ENCODE peak calls at places on chromosomes 4 and X, in eight cellular contexts. S is mucosa of descending colon; N is left lung; B is HFF-Myc; O is CD8-positive, alpha-beta T cell; M is brain microvascular endothelial cell; V is colonic mucosa; P is fibroblast of the aortic adventitia. Q is an unnamed sample.
A peak's percentile ranks its signal among the peaks of the same experiment; 100 is the strongest.

GRCh38 chr4:57154191-57154590 is 44.0 kb upstream of the IGFBP7 start:
- DNase-seq in S (no peak), N (no peak), B (no peak), O (no peak), M (no peak), V (no peak), P (no peak), Q (no peak)

GRCh38 chr4:20773144-20773997 is 73.1 kb downstream of the PACRGL start:
- DNase-seq in S (peak; percentile 29), N (no peak), B (peak; percentile 58), O (no peak), M (peak; percentile 72), V (peak; percentile 40), P (peak; percentile 75), Q (peak; percentile 49)

GRCh38 chr4:64551125-64551524 is 141.9 kb upstream of the TECRL start:
- DNase-seq in S (no peak), N (no peak), B (no peak), O (no peak), M (no peak), V (no peak), P (no peak), Q (no peak)

GRCh38 chr4:89681219-89681618 is 155.7 kb downstream of the SNCA start:
- DNase-seq in S (no peak), N (peak; percentile 57), B (no peak), O (no peak), M (peak; percentile 14), V (no peak), P (no peak), Q (no peak)

GRCh38 chr4:173998471-173999144 is 284.9 kb downstream of the FBXO8 start:
- DNase-seq in S (no peak), N (no peak), B (no peak), O (no peak), M (no peak), V (no peak), P (no peak), Q (no peak)

GRCh38 chrX:129655547-129656248 is 942 bp upstream of the APLN start:
- DNase-seq in S (no peak), N (no peak), B (no peak), O (no peak), M (no peak), V (no peak), P (no peak), Q (peak; percentile 16)

GRCh38 chrX:153646620-153647373 is at the start of gene DUSP9:
- DNase-seq in S (peak; percentile 43), N (peak; percentile 55), B (no peak), O (no peak), M (no peak), V (peak; percentile 32), P (no peak), Q (no peak)

GRCh38 chr4:102575369-102576129 is 74.4 kb downstream of the NFKB1 start:
- DNase-seq in S (no peak), N (no peak), B (no peak), O (no peak), M (peak; percentile 24), V (no peak), P (no peak), Q (no peak)

GRCh38 chr4:135834471-135834870 is 1632.9 kb upstream of the PABPC4L start:
- DNase-seq in S (no peak), N (no peak), B (no peak), O (no peak), M (no peak), V (no peak), P (no peak), Q (no peak)

GRCh38 chr4:53267026-53267425 is 98.8 kb downstream of the SCFD2 start:
- DNase-seq in S (no peak), N (no peak), B (no peak), O (no peak), M (no peak), V (no peak), P (no peak), Q (no peak)

GRCh38 chrX:40298569-40298968 is 200.8 kb upstream of the BCOR start:
- DNase-seq in S (no peak), N (no peak), B (no peak), O (no peak), M (no peak), V (no peak), P (no peak), Q (no peak)

GRCh38 chr4:171049380-171049779 is 763.8 kb upstream of the GALNTL6 start:
- DNase-seq in S (no peak), N (no peak), B (no peak), O (no peak), M (no peak), V (no peak), P (no peak), Q (no peak)

GRCh38 chr4:125316781-125317525 is 2.2 kb downstream of the FAT4 start:
- DNase-seq in S (peak; percentile 22), N (peak; percentile 74), B (no peak), O (no peak), M (peak; percentile 23), V (peak; percentile 18), P (peak; percentile 32), Q (no peak)

GRCh38 chr4:39469429-39470077 is 10.7 kb downstream of the LIAS start:
- DNase-seq in S (no peak), N (no peak), B (peak; percentile 74), O (no peak), M (peak; percentile 81), V (peak; percentile 46), P (peak; percentile 92), Q (peak; percentile 76)

GRCh38 chr4:8549352-8549931 is 30.8 kb upstream of the GPR78 start:
- DNase-seq in S (no peak), N (no peak), B (no peak), O (no peak), M (no peak), V (no peak), P (no peak), Q (no peak)

GRCh38 chrX:150257348-150258175 is 105.6 kb upstream of the MAMLD1 start:
- DNase-seq in S (no peak), N (no peak), B (no peak), O (no peak), M (no peak), V (no peak), P (no peak), Q (no peak)

GRCh38 chr4:113637363-113637762 is 124.2 kb downstream of the CAMK2D start:
- DNase-seq in S (no peak), N (no peak), B (no peak), O (no peak), M (no peak), V (no peak), P (peak; percentile 91), Q (no peak)

GRCh38 chr4:72553540-72553939 is 15.5 kb downstream of the ADAMTS3 start:
- DNase-seq in S (no peak), N (no peak), B (no peak), O (no peak), M (no peak), V (no peak), P (no peak), Q (no peak)

GRCh38 chr4:31918891-31919290 is 1198.7 kb downstream of the PCDH7 start:
- DNase-seq in S (no peak), N (no peak), B (no peak), O (no peak), M (no peak), V (no peak), P (peak; percentile 38), Q (no peak)

GRCh38 chrX:55598333-55598732 is 24.9 kb upstream of the FOXR2 start:
- DNase-seq in S (no peak), N (no peak), B (no peak), O (no peak), M (no peak), V (no peak), P (no peak), Q (no peak)

GRCh38 chrX:119292445-119292844 is 56.4 kb downstream of the PGRMC1 start:
- DNase-seq in S (no peak), N (no peak), B (no peak), O (no peak), M (no peak), V (no peak), P (no peak), Q (no peak)

GRCh38 chrX:41664307-41665299 is 24.2 kb upstream of the GPR34 start:
- DNase-seq in S (no peak), N (no peak), B (no peak), O (no peak), M (no peak), V (no peak), P (no peak), Q (peak; percentile 37)

GRCh38 chr4:127632420-127633403 is at the start of gene INTU:
- DNase-seq in S (peak; percentile 89), N (peak; percentile 91), B (peak; percentile 91), O (no peak), M (peak; percentile 99), V (peak; percentile 95), P (peak; percentile 95), Q (no peak)

GRCh38 chr4:101009471-101009870 is 337.9 kb downstream of the PPP3CA start:
- DNase-seq in S (no peak), N (no peak), B (no peak), O (no peak), M (no peak), V (no peak), P (no peak), Q (peak; percentile 66)
- H3K4me3 ChIP-seq in S (no peak overlapping the region), N (no peak overlapping the region), B (no peak overlapping the region), O (no peak overlapping the region), M (no peak overlapping the region), V (no peak overlapping the region), P (no peak overlapping the region), Q (no peak overlapping the region)

DNA sequence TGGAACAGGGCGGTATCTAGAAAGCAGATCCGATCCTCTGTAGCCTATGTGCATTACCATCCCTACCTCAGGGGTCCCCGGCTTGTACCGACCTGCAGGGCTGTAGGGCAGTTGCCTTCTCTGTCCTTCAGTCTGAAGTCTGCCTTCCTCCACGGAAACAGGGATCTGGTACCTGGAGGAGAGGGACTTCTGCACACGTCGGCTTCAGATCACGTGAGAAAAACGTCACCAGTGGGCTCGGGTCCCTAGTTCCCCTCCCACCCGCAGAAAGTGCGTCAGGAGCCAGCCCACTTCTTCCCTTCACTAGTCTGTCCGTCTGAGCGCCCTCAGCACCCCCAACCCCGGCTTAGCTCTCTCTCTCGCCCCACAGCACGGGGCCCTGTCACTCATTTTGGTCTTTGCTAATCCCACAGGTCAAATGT is at the start of gene TCEAL5:
- DNase-seq in S (no peak), N (peak; percentile 22), B (no peak), O (no peak), M (no peak), V (no peak), P (no peak), Q (no peak)
- TF ChIP-seq CTCF in S (no peak), N (no peak), B (no peak), O (no peak), M (no peak), V (no peak), P (no peak), Q (no peak)

GRCh38 chr4:1737666-1738065 is 16.3 kb downstream of the TACC3 start:
- DNase-seq in S (no peak), N (no peak), B (no peak), O (no peak), M (no peak), V (no peak), P (no peak), Q (no peak)
- H3K4me3 ChIP-seq in S (no peak overlapping the region), N (no peak overlapping the region), B (no peak overlapping the region), O (no peak overlapping the region), M (no peak overlapping the region), V (no peak overlapping the region), P (no peak overlapping the region), Q (no peak overlapping the region)

DNA sequence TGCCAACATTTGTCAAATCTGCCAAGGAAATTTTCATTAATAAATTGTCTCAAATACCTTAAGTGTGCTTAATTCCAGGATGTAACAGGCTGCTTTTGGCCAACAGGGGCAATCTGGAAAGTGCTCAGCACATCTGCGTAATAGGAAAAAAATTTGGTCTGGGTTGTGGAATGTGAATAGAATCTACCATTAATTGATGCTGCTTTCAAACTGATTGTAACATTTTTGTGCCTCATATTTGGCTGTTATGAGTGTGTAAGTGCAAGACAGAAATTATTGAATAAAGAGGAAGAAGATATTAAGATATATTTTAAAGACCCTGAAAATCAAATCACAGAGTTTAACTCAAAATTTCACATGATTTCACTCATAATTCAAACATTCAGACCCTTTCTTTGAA is 41.1 kb downstream of the REELD1 start:
- DNase-seq in S (no peak), N (no peak), B (peak; percentile 20), O (no peak), M (peak; percentile 63), V (no peak), P (peak; percentile 77), Q (no peak)
- TF ChIP-seq CTCF in S (no peak), N (no peak), B (no peak), O (no peak), M (peak; percentile 41), V (no peak), P (peak; percentile 37), Q (no peak)

Q was measured in GM12865.